ENCODE peak calls at places on chromosomes 7 and 10, in nine cellular contexts. N is coronary artery, D is HFFc6, I is brain microvascular endothelial cell, J is astrocyte, C is tibial nerve, O is upper lobe of right lung, R is tibial artery, Y is B cell. Z is an unnamed sample.

GRCh38 chr10:133474833-133475734 is 21.3 kb downstream of the SCART1 start:
- DNase-seq in N (no peak), D (no peak), I (no peak), J (no peak), C (no peak), O (no peak), R (no peak), Y (peak; percentile 14), Z (no peak)

GRCh38 chr10:117071293-117072050 is 66.5 kb upstream of the SHTN1 start:
- DNase-seq in N (no peak), D (no peak), I (no peak), J (peak; percentile 15), C (no peak), O (no peak), R (no peak), Y (no peak), Z (no peak)

GRCh38 chr10:49187044-49187484 is 1.1 kb downstream of the TMEM273 start:
- DNase-seq in N (peak; percentile 66), D (no peak), I (no peak), J (no peak), C (no peak), O (peak; percentile 45), R (no peak), Y (no peak), Z (no peak)

GRCh38 chr10:86024555-86025001 is 342.0 kb downstream of the GRID1 start:
- DNase-seq in N (peak; percentile 26), D (no peak), I (no peak), J (no peak), C (no peak), O (no peak), R (no peak), Y (no peak), Z (no peak)

GRCh38 chr10:71455035-71455434 is 58.3 kb downstream of the CDH23 start:
- DNase-seq in N (no peak), D (no peak), I (no peak), J (no peak), C (no peak), O (no peak), R (no peak), Y (no peak), Z (no peak)

GRCh38 chr7:22759721-22760120 is 32.7 kb downstream of the IL6 start:
- DNase-seq in N (no peak), D (peak; percentile 37), I (no peak), J (peak; percentile 25), C (no peak), O (no peak), R (no peak), Y (no peak), Z (no peak)

GRCh38 chr10:71433983-71434744 is 37.4 kb downstream of the CDH23 start:
- DNase-seq in N (peak; percentile 60), D (no peak), I (no peak), J (no peak), C (no peak), O (no peak), R (no peak), Y (no peak), Z (no peak)

GRCh38 chr10:122245897-122246296 is 25.2 kb upstream of the BTBD16 start:
- DNase-seq in N (no peak), D (no peak), I (no peak), J (no peak), C (no peak), O (no peak), R (peak; percentile 53), Y (no peak), Z (no peak)

DNA sequence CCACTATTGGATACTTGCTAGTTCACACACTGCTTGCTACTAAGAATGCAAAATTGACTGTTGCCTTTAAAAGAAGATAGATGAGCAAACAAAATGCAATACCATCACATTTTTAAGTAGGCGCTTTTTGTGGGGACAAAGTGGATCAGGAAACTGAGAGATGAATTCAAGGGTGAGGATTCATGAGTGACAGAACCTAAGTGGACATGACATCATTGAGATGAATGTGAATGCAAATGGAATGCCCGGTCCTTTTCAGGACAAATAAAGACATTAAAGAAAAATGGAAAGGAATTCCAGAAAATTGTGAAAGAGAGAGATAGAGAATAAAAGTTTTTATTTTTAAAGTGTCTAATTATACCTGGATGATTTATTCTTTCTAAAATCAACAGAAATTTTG is 106.3 kb upstream of the AKR1E2 start:
- DNase-seq in N (no peak), D (no peak), I (no peak), J (no peak), C (no peak), O (no peak), R (no peak), Y (no peak), Z (no peak)
- TF ChIP-seq CTCF in N (no peak), D (no peak), I (no peak), J (no peak), C (no peak), O (no peak), R (no peak), Y (no peak), Z (no peak)

DNA sequence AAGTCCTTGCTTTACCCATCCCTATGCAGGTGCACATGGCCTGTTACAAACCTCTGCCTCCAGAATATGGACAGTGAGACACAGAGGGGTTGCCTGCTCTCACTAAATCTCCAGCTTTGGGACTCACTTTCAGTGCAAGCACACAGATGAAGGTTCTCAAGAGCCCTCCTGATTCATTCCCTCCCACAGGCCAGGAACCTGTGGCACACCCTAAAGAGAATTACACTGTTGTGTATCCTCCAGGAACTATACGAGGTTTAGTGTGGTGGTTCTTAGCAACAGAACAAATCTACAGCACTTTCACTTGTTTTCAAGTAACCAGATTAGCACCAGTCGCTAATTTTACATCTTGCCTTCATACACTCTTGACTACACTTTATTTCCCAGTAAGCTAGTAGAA is 192.3 kb downstream of the PLXNA4 start:
- DNase-seq in N (no peak), D (no peak), I (no peak), J (no peak), C (no peak), O (no peak), R (no peak), Y (no peak), Z (no peak)
- TF ChIP-seq CTCF in N (no peak), D (no peak), I (no peak), J (no peak), C (no peak), O (no peak), R (no peak), Y (no peak), Z (no peak)

GRCh38 chr10:119526606-119527592 is 15.6 kb downstream of the RGS10 start:
- DNase-seq in N (no peak), D (no peak), I (no peak), J (no peak), C (no peak), O (no peak), R (peak; percentile 34), Y (no peak), Z (no peak)
- TF ChIP-seq CTCF in N (no peak), D (peak; percentile 49), I (peak; percentile 40), J (peak; percentile 21), C (no peak), O (no peak), R (no peak), Y (no peak), Z (peak; percentile 29)

GRCh38 chr7:52753855-52754254 is 281.6 kb upstream of the POM121L12 start:
- DNase-seq in N (no peak), D (no peak), I (no peak), J (no peak), C (no peak), O (no peak), R (no peak), Y (no peak), Z (no peak)

GRCh38 chr7:52747817-52748216 is 287.6 kb upstream of the POM121L12 start:
- DNase-seq in N (no peak), D (no peak), I (no peak), J (no peak), C (no peak), O (no peak), R (no peak), Y (no peak), Z (no peak)

DNA sequence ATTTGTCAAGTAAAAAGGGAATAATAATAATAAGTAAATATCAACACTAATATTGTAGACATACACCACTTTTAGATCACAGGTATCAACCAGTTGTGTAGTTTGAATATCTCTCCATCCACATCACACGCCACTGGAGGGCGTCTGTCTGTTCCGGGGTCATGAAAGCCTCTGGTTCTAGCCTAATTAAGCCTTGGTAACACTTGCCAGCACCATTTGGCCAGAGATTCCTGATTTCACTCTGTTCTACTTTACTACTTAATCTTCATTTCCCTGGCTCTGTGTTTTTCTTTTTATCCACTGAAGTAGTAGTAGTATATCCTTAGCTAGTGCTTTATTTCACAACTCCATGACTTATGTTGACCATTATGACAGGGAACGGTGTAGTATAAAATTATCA is 285.6 kb upstream of the POM121L12 start:
- DNase-seq in N (no peak), D (no peak), I (no peak), J (no peak), C (no peak), O (no peak), R (no peak), Y (no peak), Z (no peak)
- TF ChIP-seq CTCF in N (no peak), D (no peak), I (no peak), J (no peak), C (no peak), O (no peak), R (no peak), Y (no peak), Z (no peak)

GRCh38 chr10:6726924-6727323 is 146.8 kb upstream of the PRKCQ start:
- DNase-seq in N (no peak), D (no peak), I (no peak), J (no peak), C (no peak), O (no peak), R (no peak), Y (no peak), Z (no peak)
- TF ChIP-seq CTCF in N (no peak), D (no peak), I (no peak), J (no peak), C (no peak), O (no peak), R (no peak), Y (no peak), Z (no peak)

GRCh38 chr7:85851571-85852193 is 664.8 kb upstream of the SEMA3D start:
- DNase-seq in N (no peak), D (peak; percentile 32), I (no peak), J (peak; percentile 44), C (no peak), O (no peak), R (no peak), Y (no peak), Z (no peak)
- TF ChIP-seq CTCF in N (no peak), D (peak; percentile 72), I (peak; percentile 23), J (peak; percentile 33), C (no peak), O (peak; percentile 41), R (no peak), Y (no peak), Z (no peak)